ENCODE peak calls at places on chromosomes 2 and 18, in four cellular contexts. One of them, this sample, is unnamed.

GRCh38 chr18:79395761-79396404 is at the start of gene NFATC1:
- DNase-seq in neuronal stem cell: peak
- DNase-seq in RKO: peak
- DNase-seq in head of caudate nucleus: peak
- DNase-seq in this sample: no peak

GRCh38 chr2:146992466-146992865 is 852.4 kb upstream of the ACVR2A start:
- DNase-seq in head of caudate nucleus: no peak
- DNase-seq in neuronal stem cell: no peak
- DNase-seq in RKO: no peak
- DNase-seq in this sample: no peak

GRCh38 chr18:11004294-11004693 is 145.1 kb downstream of the PIEZO2 start:
- DNase-seq in head of caudate nucleus: no peak
- DNase-seq in RKO: no peak
- DNase-seq in neuronal stem cell: no peak
- DNase-seq in this sample: no peak

GRCh38 chr2:9284521-9285297 is 78.1 kb downstream of the ASAP2 start:
- DNase-seq in neuronal stem cell: no peak
- DNase-seq in head of caudate nucleus: no peak
- DNase-seq in RKO: no peak
- DNase-seq in this sample: no peak

GRCh38 chr2:130346741-130347066 is 4.0 kb downstream of the IMP4 start:
- DNase-seq in RKO: no peak
- DNase-seq in head of caudate nucleus: no peak
- DNase-seq in neuronal stem cell: no peak
- DNase-seq in this sample: no peak

GRCh38 chr2:218853766-218854165 is 5.8 kb upstream of the WNT6 start:
- DNase-seq in RKO: no peak
- DNase-seq in neuronal stem cell: no peak
- DNase-seq in head of caudate nucleus: no peak
- DNase-seq in this sample: no peak

GRCh38 chr2:72153026-72153791 is 5.5 kb upstream of the CYP26B1 start:
- DNase-seq in head of caudate nucleus: peak
- DNase-seq in RKO: no peak
- DNase-seq in neuronal stem cell: no peak
- DNase-seq in this sample: no peak

GRCh38 chr2:231387904-231388724 is 7.4 kb upstream of the B3GNT7 start:
- DNase-seq in RKO: no peak
- DNase-seq in head of caudate nucleus: peak
- DNase-seq in neuronal stem cell: no peak
- DNase-seq in this sample: no peak

GRCh38 chr2:159684796-159685195 is 27.5 kb upstream of the MARCHF7 start:
- DNase-seq in RKO: peak
- DNase-seq in head of caudate nucleus: no peak
- DNase-seq in neuronal stem cell: no peak
- DNase-seq in this sample: no peak

GRCh38 chr2:241020201-241020600 is 21.8 kb downstream of the SNED1 start:
- DNase-seq in RKO: no peak
- DNase-seq in head of caudate nucleus: no peak
- DNase-seq in neuronal stem cell: no peak
- DNase-seq in this sample: no peak

GRCh38 chr18:73715228-73715670 is 432.4 kb downstream of the FBXO15 start:
- DNase-seq in neuronal stem cell: no peak
- DNase-seq in head of caudate nucleus: no peak
- DNase-seq in RKO: no peak
- DNase-seq in this sample: no peak

GRCh38 chr2:110674620-110675555 is 3.0 kb downstream of the BUB1 start:
- DNase-seq in RKO: peak
- DNase-seq in head of caudate nucleus: no peak
- DNase-seq in neuronal stem cell: no peak
- DNase-seq in this sample: no peak

GRCh38 chr2:173101687-173102086 is 26.0 kb downstream of the MAP3K20 start:
- DNase-seq in neuronal stem cell: no peak
- DNase-seq in head of caudate nucleus: no peak
- DNase-seq in RKO: no peak
- DNase-seq in this sample: no peak

GRCh38 chr2:653645-654425 is 23.4 kb downstream of the TMEM18 start:
- DNase-seq in neuronal stem cell: no peak
- DNase-seq in head of caudate nucleus: no peak
- DNase-seq in RKO: no peak
- DNase-seq in this sample: no peak

GRCh38 chr2:43098065-43098464 is 128.3 kb downstream of the ZFP36L2 start:
- DNase-seq in neuronal stem cell: no peak
- DNase-seq in head of caudate nucleus: no peak
- DNase-seq in RKO: no peak
- DNase-seq in this sample: no peak

GRCh38 chr2:75204833-75205232 is 5.5 kb upstream of the TACR1 start:
- DNase-seq in RKO: no peak
- DNase-seq in neuronal stem cell: no peak
- DNase-seq in head of caudate nucleus: no peak
- DNase-seq in this sample: no peak

GRCh38 chr2:112184121-112184520 is 45.9 kb downstream of the FBLN7 start:
- DNase-seq in head of caudate nucleus: no peak
- DNase-seq in neuronal stem cell: no peak
- DNase-seq in RKO: no peak
- DNase-seq in this sample: no peak

GRCh38 chr2:122622896-122623295 is 867.4 kb downstream of the TSN start:
- DNase-seq in RKO: no peak
- DNase-seq in neuronal stem cell: peak
- DNase-seq in head of caudate nucleus: no peak
- DNase-seq in this sample: no peak

GRCh38 chr18:50694147-50694546 is 125.7 kb downstream of the MRO start:
- DNase-seq in neuronal stem cell: no peak
- DNase-seq in RKO: no peak
- DNase-seq in head of caudate nucleus: no peak
- DNase-seq in this sample: no peak

GRCh38 chr2:1636791-1637415 is 107.4 kb downstream of the PXDN start:
- DNase-seq in neuronal stem cell: no peak
- DNase-seq in head of caudate nucleus: no peak
- DNase-seq in RKO: no peak
- DNase-seq in this sample: no peak

GRCh38 chr2:54422072-54422581 is 34.0 kb upstream of the SPTBN1 start:
- DNase-seq in head of caudate nucleus: no peak
- DNase-seq in neuronal stem cell: no peak
- DNase-seq in RKO: no peak
- DNase-seq in this sample: no peak

GRCh38 chr2:3762771-3763447 is 59.5 kb downstream of the DCDC2C start:
- DNase-seq in RKO: no peak
- DNase-seq in neuronal stem cell: no peak
- DNase-seq in head of caudate nucleus: no peak
- DNase-seq in this sample: no peak

GRCh38 chr18:11501352-11501751 is 108.0 kb upstream of the SLC35G4 start:
- DNase-seq in RKO: no peak
- DNase-seq in head of caudate nucleus: no peak
- DNase-seq in neuronal stem cell: no peak
- DNase-seq in this sample: no peak

GRCh38 chr18:24190590-24190989 is 51.7 kb downstream of the CABYR start:
- DNase-seq in RKO: no peak
- DNase-seq in neuronal stem cell: no peak
- DNase-seq in head of caudate nucleus: no peak
- DNase-seq in this sample: no peak

GRCh38 chr2:119760876-119761275 is 1.2 kb downstream of the PTPN4 start:
- DNase-seq in RKO: peak
- DNase-seq in head of caudate nucleus: no peak
- DNase-seq in neuronal stem cell: no peak
- DNase-seq in this sample: no peak

GRCh38 chr2:189536830-189537229 is 43.8 kb downstream of the SLC40A1 start:
- DNase-seq in RKO: no peak
- DNase-seq in head of caudate nucleus: no peak
- DNase-seq in neuronal stem cell: no peak
- DNase-seq in this sample: no peak

GRCh38 chr2:223944166-223944703 is 900 bp downstream of the WDFY1 start:
- DNase-seq in head of caudate nucleus: peak
- DNase-seq in neuronal stem cell: peak
- DNase-seq in RKO: no peak
- DNase-seq in this sample: peak

GRCh38 chr2:231611273-231612198 is 18.9 kb downstream of the TEX44 start:
- DNase-seq in head of caudate nucleus: peak
- DNase-seq in neuronal stem cell: no peak
- DNase-seq in RKO: peak
- DNase-seq in this sample: no peak

GRCh38 chr2:187466129-187466792 is 18.2 kb upstream of the CALCRL start:
- DNase-seq in RKO: no peak
- DNase-seq in head of caudate nucleus: no peak
- DNase-seq in neuronal stem cell: no peak
- DNase-seq in this sample: no peak

GRCh38 chr2:28047698-28048097 is 157.2 kb downstream of the BABAM2 start:
- DNase-seq in head of caudate nucleus: no peak
- DNase-seq in neuronal stem cell: no peak
- DNase-seq in RKO: no peak
- DNase-seq in this sample: no peak

GRCh38 chr18:68847219-68847860 is 49.5 kb downstream of the CCDC102B start:
- DNase-seq in RKO: peak
- DNase-seq in head of caudate nucleus: no peak
- DNase-seq in neuronal stem cell: no peak
- DNase-seq in this sample: peak

GRCh38 chr18:40072761-40073160 is 1882.3 kb upstream of the PIK3C3 start:
- DNase-seq in head of caudate nucleus: no peak
- DNase-seq in RKO: no peak
- DNase-seq in neuronal stem cell: peak
- DNase-seq in this sample: no peak

GRCh38 chr2:74843371-74844298 is 9.7 kb downstream of the HK2 start:
- DNase-seq in head of caudate nucleus: no peak
- DNase-seq in RKO: peak
- DNase-seq in neuronal stem cell: no peak
- DNase-seq in this sample: no peak

This sample was measured in cerebellum.